ENCODE peak calls at places on chromosome 1, in ten cellular contexts. A is activated T-helper 1 cell treated with Interleukin-2 at 50 U/mL for 16 hours; O is GM03348; X is H4; F is effector memory CD8-positive, alpha-beta T cell; I is left ventricle myocardium inferior; T is ecto neural progenitor cell; L is left colon; V is mesenchymal stem cell; U is activated CD4-positive, CD25-positive, alpha-beta regulatory T cell treated with anti-CD3 and anti-CD28 coated beads, Interleukin-2, amount 50 U/mL, for 72 hours. B is an unnamed sample.

GRCh38 chr1:179046808-179047636 is 21.3 kb downstream of the FAM20B start:
- DNase-seq in A (no peak), O (no peak), X (no peak), F (no peak), I (no peak), T (no peak), L (no peak), V (peak), U (no peak), B (no peak)

GRCh38 chr1:169390303-169390702 is 22.3 kb downstream of the BLZF1 start:
- DNase-seq in A (no peak), O (no peak), X (no peak), F (no peak), I (no peak), T (no peak), L (no peak), V (no peak), U (no peak), B (no peak)

GRCh38 chr1:951364-951763 is 7.7 kb downstream of the NOC2L start:
- DNase-seq in A (no peak), O (no peak), X (peak), F (no peak), I (no peak), T (no peak), L (no peak), V (peak), U (no peak), B (no peak)

GRCh38 chr1:22738069-22738435 is 27.4 kb downstream of the EPHB2 start:
- DNase-seq in A (no peak), O (no peak), X (no peak), F (no peak), I (no peak), T (no peak), L (no peak), V (no peak), U (no peak), B (no peak)

GRCh38 chr1:168476588-168477379 is 67.0 kb downstream of the XCL2 start:
- DNase-seq in A (no peak), O (no peak), X (no peak), F (no peak), I (no peak), T (no peak), L (no peak), V (no peak), U (no peak), B (no peak)

GRCh38 chr1:223195281-223195680 is 52.2 kb upstream of the TLR5 start:
- DNase-seq in A (no peak), O (no peak), X (no peak), F (no peak), I (no peak), T (no peak), L (no peak), V (no peak), U (no peak), B (no peak)

GRCh38 chr1:211928993-211929637 is 98.6 kb upstream of the LPGAT1 start:
- DNase-seq in A (no peak), O (no peak), X (peak), F (no peak), I (no peak), T (no peak), L (peak), V (peak), U (no peak), B (no peak)

GRCh38 chr1:222048030-222048632 is 306.2 kb upstream of the DUSP10 start:
- DNase-seq in A (no peak), O (peak), X (peak), F (no peak), I (no peak), T (no peak), L (no peak), V (peak), U (no peak), B (no peak)

GRCh38 chr1:191498318-191498717 is 659.9 kb upstream of the RGS18 start:
- DNase-seq in A (no peak), O (no peak), X (peak), F (no peak), I (no peak), T (no peak), L (no peak), V (no peak), U (no peak), B (no peak)

GRCh38 chr1:23393706-23394105 is 24.1 kb upstream of the ZNF436 start:
- DNase-seq in A (no peak), O (peak), X (peak), F (no peak), I (peak), T (no peak), L (peak), V (peak), U (no peak), B (no peak)

GRCh38 chr1:37561794-37562132 is 5.0 kb downstream of the DNALI1 start:
- DNase-seq in A (no peak), O (peak), X (peak), F (peak), I (no peak), T (no peak), L (no peak), V (peak), U (no peak), B (no peak)

GRCh38 chr1:91651671-91652071 is 151.0 kb downstream of the CDC7 start:
- DNase-seq in A (no peak), O (peak), X (no peak), F (no peak), I (peak), T (no peak), L (peak), V (peak), U (no peak), B (peak)

GRCh38 chr1:54649130-54649898 is 7.7 kb downstream of the MROH7 start:
- DNase-seq in A (no peak), O (no peak), X (no peak), F (no peak), I (no peak), T (no peak), L (peak), V (no peak), U (no peak), B (no peak)